ENCODE peak calls at places on chromosomes 3 and 15, in ten cellular contexts. V, C, Q, R, Z, H, O, J, F and X are unnamed samples.

GRCh38 chr3:69410301-69410700 is 24.4 kb upstream of the FRMD4B start:
- DNase-seq in V (peak), C (peak), Q (peak), R (peak), Z (peak), H (peak), O (peak), J (peak), F (peak), X (no peak)

GRCh38 chr3:30007668-30008067 is 598.7 kb upstream of the TGFBR2 start:
- DNase-seq in V (no peak), C (no peak), Q (no peak), R (no peak), Z (no peak), H (no peak), O (no peak), J (peak), F (peak), X (no peak)

GRCh38 chr15:79853492-79854328 is 43.1 kb downstream of the MTHFS start:
- DNase-seq in V (peak), C (peak), Q (peak), R (peak), Z (peak), H (peak), O (peak), J (peak), F (peak), X (peak)

GRCh38 chr3:172208586-172209332 is 169.4 kb downstream of the FNDC3B start:
- DNase-seq in V (peak), C (peak), Q (no peak), R (peak), Z (no peak), H (no peak), O (no peak), J (peak), F (no peak), X (peak)

GRCh38 chr3:182735672-182736071 is 57.6 kb upstream of the ATP11B start:
- DNase-seq in V (no peak), C (no peak), Q (no peak), R (no peak), Z (no peak), H (no peak), O (no peak), J (no peak), F (no peak), X (no peak)

GRCh38 chr3:64238971-64239667 is 13.9 kb upstream of the PRICKLE2 start:
- DNase-seq in V (no peak), C (peak), Q (peak), R (peak), Z (no peak), H (no peak), O (no peak), J (peak), F (peak), X (peak)

GRCh38 chr15:46921906-46922305 is 795.4 kb upstream of the SEMA6D start:
- DNase-seq in V (no peak), C (no peak), Q (peak), R (no peak), Z (no peak), H (no peak), O (no peak), J (no peak), F (no peak), X (no peak)

GRCh38 chr3:185328324-185329004 is 34.5 kb upstream of the MAP3K13 start:
- DNase-seq in V (no peak), C (no peak), Q (no peak), R (no peak), Z (no peak), H (no peak), O (no peak), J (peak), F (peak), X (no peak)

GRCh38 chr3:152026033-152026556 is 152.7 kb downstream of the SUCNR1 start:
- DNase-seq in V (no peak), C (peak), Q (no peak), R (peak), Z (no peak), H (no peak), O (peak), J (peak), F (peak), X (no peak)

GRCh38 chr15:52186651-52187486 is 4.3 kb downstream of the GNB5 start:
- DNase-seq in V (peak), C (no peak), Q (no peak), R (no peak), Z (no peak), H (no peak), O (no peak), J (no peak), F (no peak), X (no peak)

GRCh38 chr15:90904746-90905145 is 1.6 kb downstream of the MAN2A2 start:
- DNase-seq in V (no peak), C (no peak), Q (no peak), R (no peak), Z (no peak), H (no peak), O (no peak), J (no peak), F (no peak), X (no peak)

GRCh38 chr3:186959029-186959624 is 28.8 kb downstream of the ST6GAL1 start:
- DNase-seq in V (no peak), C (no peak), Q (no peak), R (no peak), Z (no peak), H (no peak), O (no peak), J (no peak), F (no peak), X (no peak)

GRCh38 chr3:197802505-197803459 is 11.7 kb downstream of the LRCH3 start:
- DNase-seq in V (no peak), C (no peak), Q (no peak), R (no peak), Z (no peak), H (no peak), O (no peak), J (no peak), F (peak), X (no peak)

GRCh38 chr15:40244961-40245523 is 6.2 kb downstream of the PAK6 start:
- DNase-seq in V (no peak), C (no peak), Q (no peak), R (no peak), Z (no peak), H (no peak), O (no peak), J (no peak), F (peak), X (no peak)

GRCh38 chr3:16056210-16056607 is 118.3 kb upstream of the GALNT15 start:
- DNase-seq in V (no peak), C (no peak), Q (no peak), R (no peak), Z (no peak), H (no peak), O (no peak), J (no peak), F (no peak), X (no peak)

GRCh38 chr3:143586565-143586964 is 261.7 kb downstream of the SLC9A9 start:
- DNase-seq in V (no peak), C (peak), Q (no peak), R (no peak), Z (no peak), H (no peak), O (no peak), J (peak), F (no peak), X (no peak)

GRCh38 chr3:101851072-101851471 is 1.8 kb downstream of the NFKBIZ start:
- DNase-seq in V (no peak), C (no peak), Q (no peak), R (no peak), Z (no peak), H (no peak), O (no peak), J (peak), F (peak), X (no peak)

GRCh38 chr3:155252535-155252934 is 40.9 kb downstream of the STRIT1 start:
- DNase-seq in V (no peak), C (peak), Q (no peak), R (no peak), Z (no peak), H (no peak), O (no peak), J (peak), F (peak), X (no peak)

GRCh38 chr3:12188681-12189287 is 30.1 kb upstream of the TIMP4 start:
- DNase-seq in V (no peak), C (no peak), Q (no peak), R (no peak), Z (no peak), H (no peak), O (no peak), J (no peak), F (no peak), X (no peak)

GRCh38 chr3:12443781-12444522 is 40.3 kb upstream of the TSEN2 start:
- DNase-seq in V (no peak), C (no peak), Q (no peak), R (no peak), Z (no peak), H (no peak), O (no peak), J (no peak), F (no peak), X (no peak)

GRCh38 chr15:56014685-56015084 is 21.3 kb upstream of the NEDD4 start:
- DNase-seq in V (no peak), C (no peak), Q (no peak), R (no peak), Z (no peak), H (no peak), O (no peak), J (no peak), F (no peak), X (no peak)

GRCh38 chr3:104291878-104292277 is 1074.8 kb upstream of the ALCAM start:
- DNase-seq in V (no peak), C (no peak), Q (no peak), R (no peak), Z (no peak), H (no peak), O (peak), J (peak), F (no peak), X (no peak)

GRCh38 chr15:81091889-81092558 is 42.0 kb upstream of the CFAP161 start:
- DNase-seq in V (no peak), C (peak), Q (peak), R (peak), Z (no peak), H (no peak), O (peak), J (peak), F (peak), X (no peak)

GRCh38 chr15:72365844-72366243 is 10.0 kb downstream of the HEXA start:
- DNase-seq in V (no peak), C (no peak), Q (no peak), R (no peak), Z (peak), H (no peak), O (no peak), J (peak), F (no peak), X (no peak)

GRCh38 chr3:52525666-52526065 is 8.0 kb downstream of the NT5DC2 start:
- DNase-seq in V (no peak), C (no peak), Q (no peak), R (no peak), Z (no peak), H (no peak), O (no peak), J (peak), F (no peak), X (no peak)

GRCh38 chr3:115788921-115789470 is 165.7 kb downstream of the GAP43 start:
- DNase-seq in V (no peak), C (peak), Q (no peak), R (peak), Z (no peak), H (no peak), O (no peak), J (peak), F (peak), X (no peak)